ENCODE peak calls at places on chromosome 4, in seven cellular contexts. K, V, A, Y, T, N and E are unnamed samples.
A peak's percentile ranks its signal among the peaks of the same experiment; 100 is the strongest.

GRCh38 chr4:94567811-94568210 is 116.1 kb downstream of the PDLIM5 start:
- DNase-seq in T (no peak), K (no peak), Y (no peak), V (no peak), A (no peak), N (no peak), E (no peak)

GRCh38 chr4:132123870-132124623 is 1025.0 kb upstream of the PCDH10 start:
- DNase-seq in Y (peak; percentile 55), K (no peak), A (peak; percentile 1), N (no peak), T (no peak), V (no peak), E (no peak)

GRCh38 chr4:154626793-154627484 is 14.5 kb upstream of the FGG start:
- DNase-seq in K (peak; percentile 27), N (peak; percentile 57), Y (peak; percentile 6), T (peak; percentile 78), A (peak; percentile 58), V (no peak), E (no peak)

GRCh38 chr4:98293089-98293887 is 32.1 kb downstream of the RAP1GDS1 start:
- DNase-seq in N (no peak), V (no peak), K (no peak), A (no peak), T (no peak), Y (peak; percentile 33), E (no peak)

GRCh38 chr4:2083116-2083825 is 24.1 kb downstream of the NAT8L start:
- DNase-seq in A (no peak), N (peak; percentile 5), V (no peak), Y (no peak), T (peak; percentile 23), K (no peak), E (no peak)

GRCh38 chr4:20418865-20419451 is 167.3 kb downstream of the SLIT2 start:
- DNase-seq in T (no peak), Y (peak; percentile 79), A (peak; percentile 40), K (peak; percentile 7), V (no peak), N (no peak), E (no peak)

GRCh38 chr4:89056953-89057398 is at the start of gene FAM13A:
- DNase-seq in N (peak; percentile 74), V (peak; percentile 68), K (peak; percentile 95), Y (peak; percentile 97), A (peak; percentile 94), T (peak; percentile 78), E (peak; percentile 91)

GRCh38 chr4:155962697-155963096 is 9.0 kb upstream of the CTSO start:
- DNase-seq in V (no peak), N (no peak), Y (no peak), A (no peak), K (no peak), T (no peak), E (no peak)

GRCh38 chr4:186765673-186766546 is 42.3 kb upstream of the FAT1 start:
- DNase-seq in K (no peak), A (peak; percentile 35), Y (no peak), V (no peak), T (peak; percentile 89), N (no peak), E (no peak)

GRCh38 chr4:100913685-100914084 is 395.9 kb upstream of the EMCN start:
- DNase-seq in V (no peak), K (no peak), N (no peak), A (no peak), T (no peak), Y (no peak), E (no peak)

GRCh38 chr4:122764808-122765189 is 32.3 kb downstream of the BBS12 start:
- DNase-seq in T (no peak), K (no peak), A (peak; percentile 47), Y (peak; percentile 92), N (no peak), V (no peak), E (no peak)

GRCh38 chr4:48024522-48024921 is 8.0 kb downstream of the NIPAL1 start:
- DNase-seq in Y (no peak), T (no peak), V (no peak), K (no peak), A (no peak), N (no peak), E (no peak)

GRCh38 chr4:136650541-136651277 is 881.6 kb downstream of the PCDH18 start:
- DNase-seq in A (peak; percentile 1), Y (peak; percentile 62), N (no peak), V (no peak), T (no peak), K (no peak), E (no peak)

GRCh38 chr4:152537881-152538280 is 2.0 kb upstream of the FBXW7 start:
- DNase-seq in K (no peak), A (no peak), V (no peak), N (no peak), T (no peak), Y (no peak), E (no peak)

GRCh38 chr4:23730998-23731397 is 158.8 kb downstream of the PPARGC1A start:
- DNase-seq in T (no peak), N (no peak), V (no peak), Y (no peak), A (no peak), K (no peak), E (no peak)

GRCh38 chr4:177041356-177041755 is 248.6 kb upstream of the VEGFC start:
- DNase-seq in N (no peak), Y (no peak), T (no peak), A (no peak), K (no peak), V (no peak), E (no peak)

GRCh38 chr4:155909615-155910226 is 6.2 kb downstream of the TDO2 start:
- DNase-seq in K (no peak), T (no peak), A (no peak), N (no peak), V (no peak), Y (no peak), E (no peak)

GRCh38 chr4:130071746-130072145 is 975.8 kb downstream of the C4orf33 start:
- DNase-seq in K (no peak), A (no peak), N (no peak), V (no peak), Y (no peak), T (no peak), E (no peak)

GRCh38 chr4:120691106-120691505 is 231.4 kb downstream of the PRDM5 start:
- DNase-seq in A (no peak), N (no peak), T (no peak), V (no peak), K (no peak), Y (peak; percentile 30), E (no peak)

GRCh38 chr4:148205481-148205880 is 236.7 kb downstream of the NR3C2 start:
- DNase-seq in K (no peak), A (no peak), T (no peak), V (no peak), Y (no peak), N (no peak), E (no peak)

GRCh38 chr4:148200960-148201359 is 241.3 kb downstream of the NR3C2 start:
- DNase-seq in N (no peak), A (no peak), V (no peak), T (no peak), Y (peak; percentile 24), K (no peak), E (no peak)

GRCh38 chr4:148204892-148205291 is 237.3 kb downstream of the NR3C2 start:
- DNase-seq in Y (no peak), K (no peak), A (no peak), N (no peak), T (no peak), V (no peak), E (no peak)

GRCh38 chr4:148204171-148204570 is 238.0 kb downstream of the NR3C2 start:
- DNase-seq in A (no peak), V (no peak), N (no peak), Y (no peak), K (no peak), T (no peak), E (no peak)

GRCh38 chr4:148203056-148203898 is 238.9 kb downstream of the NR3C2 start:
- DNase-seq in N (no peak), Y (no peak), V (no peak), K (no peak), T (peak; percentile 59), A (no peak), E (no peak)
- H3K27ac ChIP-seq in N (peak overlapping the region; percentile 34), Y (no peak overlapping the region), V (peak overlapping the region; percentile 8), K (no peak overlapping the region), T (peak overlapping the region; percentile 55), A (no peak overlapping the region), E (peak overlapping the region; percentile 56)

DNA sequence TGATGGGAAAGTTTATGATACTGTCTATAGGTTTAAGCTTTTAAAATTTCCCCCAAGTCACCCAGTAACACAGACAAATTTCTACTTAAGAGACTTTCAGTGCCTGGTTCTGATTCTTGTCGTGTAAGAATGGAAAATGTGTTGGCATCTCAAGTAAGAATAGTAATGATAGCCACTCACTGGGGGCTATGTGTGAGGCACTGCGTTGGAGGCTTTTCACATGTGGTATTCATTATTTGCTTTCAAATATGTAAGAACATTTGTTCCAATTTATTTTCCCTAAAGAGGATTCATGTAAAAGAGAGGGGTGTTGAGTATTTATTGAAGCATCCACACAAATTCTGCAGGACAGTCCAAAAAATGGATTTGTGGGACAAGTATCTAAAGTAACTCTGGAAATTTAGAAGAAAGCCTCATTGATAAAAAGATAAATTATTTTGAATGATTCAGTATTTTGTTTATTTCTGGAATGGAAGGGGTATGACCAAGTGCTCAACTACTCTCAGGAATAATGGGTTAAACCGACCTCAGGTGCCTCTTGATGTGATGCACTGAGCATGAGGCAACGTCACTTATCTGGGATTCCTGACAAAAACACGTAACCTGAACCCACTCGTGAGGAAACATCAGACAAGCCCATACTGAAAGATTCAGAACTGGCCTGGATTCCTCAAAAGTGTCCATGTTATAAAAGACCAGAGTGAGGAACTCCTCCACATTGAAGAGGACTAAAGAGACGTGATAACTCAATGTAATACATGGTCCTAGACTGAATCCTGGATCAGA is 143.8 kb downstream of the FNIP2 start:
- DNase-seq in Y (peak; percentile 81), K (no peak), V (no peak), N (no peak), T (no peak), A (no peak), E (no peak)
- H3K4me1 ChIP-seq in Y (peaks cover 5% of the 10 kb centered on the region), K (no peaks in the 10 kb centered on the region), V (no peaks in the 10 kb centered on the region), N (no peaks in the 10 kb centered on the region), T (no peaks in the 10 kb centered on the region), A (peaks cover 17% of the 10 kb centered on the region), E (peaks cover 12% of the 10 kb centered on the region)

GRCh38 chr4:25158817-25159216 is 1.4 kb downstream of the SEPSECS start:
- DNase-seq in A (no peak), V (no peak), N (no peak), T (no peak), Y (no peak), K (no peak), E (no peak)

GRCh38 chr4:25162566-25162965 is 2.3 kb upstream of the SEPSECS start:
- DNase-seq in Y (no peak), A (no peak), T (no peak), V (no peak), N (no peak), K (no peak), E (no peak)

GRCh38 chr4:25161599-25161960 is 1.3 kb upstream of the SEPSECS start:
- DNase-seq in Y (no peak), A (no peak), N (no peak), V (no peak), T (no peak), K (no peak), E (no peak)

GRCh38 chr4:25160714-25161598 is 707 bp upstream of the SEPSECS start:
- DNase-seq in Y (no peak), K (no peak), T (no peak), N (no peak), A (no peak), V (no peak), E (no peak)

GRCh38 chr4:25159837-25160713 is at the start of gene SEPSECS:
- DNase-seq in T (peak; percentile 99), Y (peak; percentile 95), V (peak; percentile 93), A (peak; percentile 95), N (peak; percentile 98), K (peak; percentile 98), E (peak; percentile 97)
- TF ChIP-seq POLR2A in T (peak; percentile 90), Y (peak; percentile 63), V (peak; percentile 81), A (peak; percentile 62), N (peak; percentile 27), K (peak; percentile 91), E (peak; percentile 59)

GRCh38 chr4:15451866-15452765 is 17.6 kb upstream of the CC2D2A start:
- DNase-seq in A (peak; percentile 35), T (no peak), V (no peak), Y (peak; percentile 98), K (no peak), N (no peak), E (peak; percentile 44)
- H3K27ac ChIP-seq in A (peak overlapping the region; percentile 88), T (no peak overlapping the region), V (peak overlapping the region; percentile 83), Y (peak overlapping the region; percentile 90), K (no peak overlapping the region), N (peak overlapping the region; percentile 34), E (no peak overlapping the region)